ENCODE peak calls at places on chromosomes 16 and 17, in six cellular contexts. One of them, this sample, is unnamed.

GRCh38 chr17:34620458-34620857 is 41.1 kb downstream of the TMEM132E start:
- DNase-seq in right lobe of liver: no peak
- DNase-seq in MM.1S: no peak
- DNase-seq in fibroblast of mammary gland: no peak
- DNase-seq in glutamatergic neuron: no peak
- DNase-seq in tibial artery: no peak
- DNase-seq in this sample: no peak

GRCh38 chr17:68054296-68054900 is 18.9 kb downstream of the KPNA2 start:
- DNase-seq in right lobe of liver: no peak
- DNase-seq in fibroblast of mammary gland: peak; percentile 46
- DNase-seq in glutamatergic neuron: no peak
- DNase-seq in MM.1S: no peak
- DNase-seq in tibial artery: no peak
- DNase-seq in this sample: no peak

GRCh38 chr16:84616515-84616914 is 1.4 kb downstream of the COTL1 start:
- DNase-seq in MM.1S: no peak
- DNase-seq in tibial artery: no peak
- DNase-seq in fibroblast of mammary gland: no peak
- DNase-seq in right lobe of liver: no peak
- DNase-seq in glutamatergic neuron: no peak
- DNase-seq in this sample: no peak

GRCh38 chr16:8589293-8590160 is 784 bp downstream of the TMEM114 start:
- DNase-seq in tibial artery: no peak
- DNase-seq in MM.1S: no peak
- DNase-seq in fibroblast of mammary gland: no peak
- DNase-seq in right lobe of liver: no peak
- DNase-seq in glutamatergic neuron: peak; percentile 55
- DNase-seq in this sample: no peak

GRCh38 chr17:42363767-42364585 is 24.3 kb downstream of the STAT3 start:
- DNase-seq in fibroblast of mammary gland: peak; percentile 57
- DNase-seq in glutamatergic neuron: no peak
- DNase-seq in MM.1S: no peak
- DNase-seq in tibial artery: peak; percentile 33
- DNase-seq in right lobe of liver: no peak
- DNase-seq in this sample: no peak

GRCh38 chr17:323181-323580 is 29.4 kb downstream of the RPH3AL start:
- DNase-seq in fibroblast of mammary gland: no peak
- DNase-seq in right lobe of liver: peak; percentile 13
- DNase-seq in MM.1S: no peak
- DNase-seq in tibial artery: no peak
- DNase-seq in glutamatergic neuron: no peak
- DNase-seq in this sample: no peak

GRCh38 chr16:85798283-85798776 is 1.0 kb downstream of the EMC8 start:
- DNase-seq in fibroblast of mammary gland: no peak
- DNase-seq in right lobe of liver: no peak
- DNase-seq in MM.1S: no peak
- DNase-seq in tibial artery: no peak
- DNase-seq in glutamatergic neuron: no peak
- DNase-seq in this sample: no peak

GRCh38 chr17:61803796-61804195 is 59.5 kb downstream of the BRIP1 start:
- DNase-seq in right lobe of liver: no peak
- DNase-seq in tibial artery: no peak
- DNase-seq in glutamatergic neuron: no peak
- DNase-seq in fibroblast of mammary gland: no peak
- DNase-seq in MM.1S: no peak
- DNase-seq in this sample: no peak

GRCh38 chr16:4372578-4373355 is 1.1 kb downstream of the VASN start:
- DNase-seq in right lobe of liver: peak; percentile 94
- DNase-seq in glutamatergic neuron: no peak
- DNase-seq in MM.1S: no peak
- DNase-seq in tibial artery: peak; percentile 68
- DNase-seq in fibroblast of mammary gland: peak; percentile 89
- DNase-seq in this sample: no peak

GRCh38 chr17:79925242-79925957 is 86.2 kb upstream of the CBX4 start:
- DNase-seq in fibroblast of mammary gland: no peak
- DNase-seq in MM.1S: no peak
- DNase-seq in glutamatergic neuron: no peak
- DNase-seq in tibial artery: no peak
- DNase-seq in right lobe of liver: peak; percentile 85
- DNase-seq in this sample: no peak
- TF ChIP-seq CTCF in fibroblast of mammary gland: no peak
- TF ChIP-seq CTCF in MM.1S: no peak
- TF ChIP-seq CTCF in glutamatergic neuron: no peak
- TF ChIP-seq CTCF in tibial artery: no peak
- TF ChIP-seq CTCF in right lobe of liver: peak; percentile 10
- TF ChIP-seq CTCF in this sample: no peak

GRCh38 chr16:1779741-1780676 is 2.4 kb downstream of the SPSB3 start:
- DNase-seq in right lobe of liver: peak; percentile 95
- DNase-seq in MM.1S: no peak
- DNase-seq in fibroblast of mammary gland: no peak
- DNase-seq in tibial artery: no peak
- DNase-seq in glutamatergic neuron: peak; percentile 14
- DNase-seq in this sample: no peak

GRCh38 chr16:1780677-1781072 is 1.7 kb downstream of the SPSB3 start:
- DNase-seq in right lobe of liver: no peak
- DNase-seq in MM.1S: no peak
- DNase-seq in fibroblast of mammary gland: no peak
- DNase-seq in glutamatergic neuron: no peak
- DNase-seq in tibial artery: no peak
- DNase-seq in this sample: no peak

GRCh38 chr16:1782408-1783247 is at the start of the genes NUBP2 and SPSB3:
- DNase-seq in right lobe of liver: peak; percentile 100
- DNase-seq in MM.1S: peak; percentile 100
- DNase-seq in fibroblast of mammary gland: peak; percentile 100
- DNase-seq in glutamatergic neuron: peak; percentile 98
- DNase-seq in tibial artery: peak; percentile 100
- DNase-seq in this sample: peak; percentile 99

GRCh38 chr16:1781254-1781653 is 1.1 kb downstream of the SPSB3 start:
- DNase-seq in glutamatergic neuron: peak; percentile 13
- DNase-seq in fibroblast of mammary gland: no peak
- DNase-seq in right lobe of liver: peak; percentile 56
- DNase-seq in tibial artery: no peak
- DNase-seq in MM.1S: no peak
- DNase-seq in this sample: no peak

GRCh38 chr16:1781758-1782407 is 488 bp downstream of the SPSB3 start:
- DNase-seq in glutamatergic neuron: peak; percentile 61
- DNase-seq in right lobe of liver: peak; percentile 62
- DNase-seq in tibial artery: no peak
- DNase-seq in MM.1S: peak; percentile 25
- DNase-seq in fibroblast of mammary gland: no peak
- DNase-seq in this sample: no peak
- TF ChIP-seq CTCF in glutamatergic neuron: no peak
- TF ChIP-seq CTCF in right lobe of liver: no peak
- TF ChIP-seq CTCF in tibial artery: peak; percentile 20
- TF ChIP-seq CTCF in MM.1S: peak; percentile 10
- TF ChIP-seq CTCF in fibroblast of mammary gland: no peak
- TF ChIP-seq CTCF in this sample: no peak

DNA sequence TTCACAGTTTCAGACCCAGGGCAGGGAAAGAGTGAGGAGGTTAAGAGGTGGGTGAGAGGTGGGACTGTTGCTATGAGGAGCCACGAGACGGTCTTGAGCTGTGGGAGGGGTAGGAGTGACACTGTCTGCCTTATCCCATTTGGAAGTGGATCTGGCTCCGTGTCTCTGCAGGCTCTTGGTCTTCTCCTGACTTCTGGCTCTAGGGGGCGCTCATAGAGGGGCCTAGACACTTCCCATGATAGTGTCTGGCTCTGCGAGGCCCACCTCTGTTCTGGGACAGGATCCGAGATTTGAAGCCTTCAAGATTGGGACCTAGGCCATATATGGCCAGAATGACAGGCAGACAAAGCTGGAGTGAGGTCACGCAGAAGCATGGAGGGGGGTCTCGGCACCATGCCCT is 204.5 kb downstream of the GSG1L start:
- DNase-seq in fibroblast of mammary gland: no peak
- DNase-seq in glutamatergic neuron: no peak
- DNase-seq in tibial artery: no peak
- DNase-seq in right lobe of liver: no peak
- DNase-seq in MM.1S: no peak
- DNase-seq in this sample: no peak
- TF ChIP-seq CTCF in fibroblast of mammary gland: no peak
- TF ChIP-seq CTCF in glutamatergic neuron: peak; percentile 25
- TF ChIP-seq CTCF in tibial artery: no peak
- TF ChIP-seq CTCF in right lobe of liver: no peak
- TF ChIP-seq CTCF in MM.1S: no peak
- TF ChIP-seq CTCF in this sample: peak; percentile 25

GRCh38 chr16:69717066-69717465 is 9.3 kb downstream of the NQO1 start:
- DNase-seq in fibroblast of mammary gland: no peak
- DNase-seq in right lobe of liver: no peak
- DNase-seq in glutamatergic neuron: no peak
- DNase-seq in tibial artery: no peak
- DNase-seq in MM.1S: no peak
- DNase-seq in this sample: no peak

GRCh38 chr16:69712277-69712676 is 14.1 kb downstream of the NQO1 start:
- DNase-seq in MM.1S: no peak
- DNase-seq in right lobe of liver: no peak
- DNase-seq in tibial artery: no peak
- DNase-seq in fibroblast of mammary gland: no peak
- DNase-seq in glutamatergic neuron: no peak
- DNase-seq in this sample: no peak

GRCh38 chr16:69709456-69710084 is 16.8 kb downstream of the NQO1 start:
- DNase-seq in MM.1S: peak; percentile 67
- DNase-seq in tibial artery: no peak
- DNase-seq in glutamatergic neuron: no peak
- DNase-seq in fibroblast of mammary gland: peak; percentile 83
- DNase-seq in right lobe of liver: no peak
- DNase-seq in this sample: peak; percentile 13

GRCh38 chr16:69711115-69711740 is 15.1 kb downstream of the NQO1 start:
- DNase-seq in fibroblast of mammary gland: peak; percentile 95
- DNase-seq in glutamatergic neuron: no peak
- DNase-seq in MM.1S: no peak
- DNase-seq in tibial artery: no peak
- DNase-seq in right lobe of liver: no peak
- DNase-seq in this sample: no peak

GRCh38 chr16:69712914-69713581 is 13.3 kb downstream of the NQO1 start:
- DNase-seq in MM.1S: no peak
- DNase-seq in glutamatergic neuron: no peak
- DNase-seq in right lobe of liver: no peak
- DNase-seq in fibroblast of mammary gland: no peak
- DNase-seq in tibial artery: no peak
- DNase-seq in this sample: no peak
- TF ChIP-seq CTCF in MM.1S: no peak
- TF ChIP-seq CTCF in glutamatergic neuron: no peak
- TF ChIP-seq CTCF in right lobe of liver: no peak
- TF ChIP-seq CTCF in fibroblast of mammary gland: no peak
- TF ChIP-seq CTCF in tibial artery: no peak
- TF ChIP-seq CTCF in this sample: no peak

DNA sequence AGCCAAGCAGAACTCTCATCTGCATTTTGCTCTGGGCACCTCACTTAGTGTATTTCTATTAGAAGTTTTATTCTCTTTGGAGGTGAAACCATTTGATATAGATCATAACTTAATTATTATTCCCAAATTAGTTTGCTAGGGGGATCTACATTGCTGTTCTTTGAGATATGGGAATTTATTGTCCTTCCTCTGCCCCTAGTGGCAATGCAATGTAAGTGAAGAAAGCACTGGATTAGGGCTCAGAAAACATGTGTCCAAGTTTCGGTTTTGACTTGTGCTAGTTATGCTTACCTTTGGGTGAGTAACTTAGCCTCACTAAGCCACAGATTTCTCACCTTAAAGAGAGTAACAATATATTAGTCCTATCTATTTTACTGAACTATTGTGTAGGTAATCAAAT is 2.9 kb downstream of the KRT39 start:
- DNase-seq in glutamatergic neuron: no peak
- DNase-seq in MM.1S: peak; percentile 75
- DNase-seq in fibroblast of mammary gland: peak; percentile 59
- DNase-seq in tibial artery: no peak
- DNase-seq in right lobe of liver: no peak
- DNase-seq in this sample: peak; percentile 2
- TF ChIP-seq CTCF in glutamatergic neuron: peak; percentile 79
- TF ChIP-seq CTCF in MM.1S: peak; percentile 85
- TF ChIP-seq CTCF in fibroblast of mammary gland: peak; percentile 80
- TF ChIP-seq CTCF in tibial artery: peak; percentile 31
- TF ChIP-seq CTCF in right lobe of liver: peak; percentile 63
- TF ChIP-seq CTCF in this sample: peak; percentile 64

GRCh38 chr16:13767215-13767614 is 152.7 kb upstream of the ERCC4 start:
- DNase-seq in right lobe of liver: no peak
- DNase-seq in glutamatergic neuron: no peak
- DNase-seq in fibroblast of mammary gland: peak; percentile 0
- DNase-seq in tibial artery: no peak
- DNase-seq in MM.1S: no peak
- DNase-seq in this sample: no peak
- TF ChIP-seq CTCF in right lobe of liver: peak; percentile 13
- TF ChIP-seq CTCF in glutamatergic neuron: no peak
- TF ChIP-seq CTCF in fibroblast of mammary gland: no peak
- TF ChIP-seq CTCF in tibial artery: peak; percentile 35
- TF ChIP-seq CTCF in MM.1S: no peak
- TF ChIP-seq CTCF in this sample: no peak

GRCh38 chr16:83328936-83329335 is 478.8 kb upstream of the HSBP1 start:
- DNase-seq in fibroblast of mammary gland: no peak
- DNase-seq in right lobe of liver: no peak
- DNase-seq in glutamatergic neuron: no peak
- DNase-seq in MM.1S: no peak
- DNase-seq in tibial artery: no peak
- DNase-seq in this sample: no peak
- TF ChIP-seq CTCF in fibroblast of mammary gland: no peak
- TF ChIP-seq CTCF in right lobe of liver: no peak
- TF ChIP-seq CTCF in glutamatergic neuron: no peak
- TF ChIP-seq CTCF in MM.1S: no peak
- TF ChIP-seq CTCF in tibial artery: no peak
- TF ChIP-seq CTCF in this sample: no peak

GRCh38 chr17:73498176-73498575 is 146.1 kb downstream of the SDK2 start:
- DNase-seq in glutamatergic neuron: no peak
- DNase-seq in tibial artery: no peak
- DNase-seq in MM.1S: no peak
- DNase-seq in fibroblast of mammary gland: no peak
- DNase-seq in right lobe of liver: no peak
- DNase-seq in this sample: no peak
- TF ChIP-seq CTCF in glutamatergic neuron: no peak
- TF ChIP-seq CTCF in tibial artery: no peak
- TF ChIP-seq CTCF in MM.1S: no peak
- TF ChIP-seq CTCF in fibroblast of mammary gland: no peak
- TF ChIP-seq CTCF in right lobe of liver: no peak
- TF ChIP-seq CTCF in this sample: no peak

DNA sequence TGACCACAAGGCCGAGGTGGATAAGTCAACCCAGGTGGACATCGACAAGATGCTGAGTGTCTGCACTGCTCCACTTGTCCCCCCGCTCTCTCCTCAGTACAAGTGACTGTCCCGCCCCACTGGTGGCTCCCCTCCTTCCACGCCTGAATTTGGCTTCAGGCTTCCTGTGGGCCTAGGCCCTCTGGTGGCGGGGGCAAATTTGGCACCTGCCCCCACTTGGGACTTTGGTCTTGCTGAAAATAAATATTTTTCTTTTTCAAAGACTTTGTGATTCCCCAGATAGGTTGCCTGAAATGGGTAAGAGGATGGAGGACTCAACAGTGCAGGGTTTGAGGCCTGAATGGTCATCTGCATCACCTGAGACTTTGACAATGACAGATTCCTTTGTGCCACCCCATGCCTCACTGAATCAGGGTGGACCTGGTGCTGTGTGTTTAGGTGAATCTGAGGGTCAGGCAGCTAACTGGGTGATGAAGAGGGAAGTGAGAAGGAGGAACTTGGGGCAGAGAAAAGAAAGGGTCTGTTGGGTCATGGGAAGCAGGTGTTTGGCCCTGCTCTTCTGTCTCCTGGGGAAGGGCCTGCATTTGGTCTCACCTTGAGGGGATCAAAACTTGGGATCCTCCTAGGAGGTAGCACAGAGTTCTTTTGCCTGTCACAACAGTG is 2.0 kb downstream of the C16orf86 start:
- DNase-seq in tibial artery: no peak
- DNase-seq in MM.1S: no peak
- DNase-seq in glutamatergic neuron: no peak
- DNase-seq in fibroblast of mammary gland: no peak
- DNase-seq in right lobe of liver: no peak
- DNase-seq in this sample: no peak
- TF ChIP-seq CTCF in tibial artery: no peak
- TF ChIP-seq CTCF in MM.1S: peak; percentile 35
- TF ChIP-seq CTCF in glutamatergic neuron: peak; percentile 4
- TF ChIP-seq CTCF in fibroblast of mammary gland: peak; percentile 22
- TF ChIP-seq CTCF in right lobe of liver: no peak
- TF ChIP-seq CTCF in this sample: peak; percentile 54